ENCODE peak calls at places on chromosome 17, in six cellular contexts. H is K562, W is HepG2, D is H1, B is GM12891, C is GM12878. A is an unnamed sample.

GRCh38 chr17:60525347-60525623 is 757 bp downstream of the APPBP2 start:
- DNase-seq in H (peak), W (no peak), D (peak), B (no peak), C (no peak), A (no peak)

GRCh38 chr17:81819648-81820171 is 13.4 kb downstream of the MCRIP1 start:
- DNase-seq in H (no peak), W (no peak), D (no peak), B (no peak), C (no peak), A (no peak)

GRCh38 chr17:5354886-5355415 is 64.5 kb downstream of the NUP88 start:
- DNase-seq in H (no peak), W (no peak), D (no peak), B (no peak), C (no peak), A (no peak)

GRCh38 chr17:72287586-72287985 is 166.8 kb downstream of the SOX9 start:
- DNase-seq in H (no peak), W (no peak), D (no peak), B (no peak), C (no peak), A (no peak)

GRCh38 chr17:60080545-60080944 is 1.8 kb upstream of the HEATR6 start:
- DNase-seq in H (no peak), W (no peak), D (no peak), B (no peak), C (no peak), A (no peak)

GRCh38 chr17:48483004-48483403 is 47.8 kb downstream of the HOXB1 start:
- DNase-seq in H (no peak), W (no peak), D (no peak), B (no peak), C (no peak), A (no peak)

GRCh38 chr17:75517277-75517865 is 1.0 kb downstream of the TSEN54 start:
- DNase-seq in H (peak), W (no peak), D (no peak), B (no peak), C (no peak), A (no peak)

GRCh38 chr17:67679225-67679624 is 38.5 kb upstream of the NOL11 start:
- DNase-seq in H (no peak), W (no peak), D (no peak), B (no peak), C (no peak), A (no peak)

GRCh38 chr17:62899349-62899748 is 66.7 kb upstream of the TANC2 start:
- DNase-seq in H (no peak), W (no peak), D (no peak), B (no peak), C (no peak), A (no peak)

GRCh38 chr17:60073063-60073462 is 5.7 kb downstream of the HEATR6 start:
- DNase-seq in H (no peak), W (no peak), D (no peak), B (no peak), C (no peak), A (no peak)

GRCh38 chr17:1123397-1124237 is 56.2 kb downstream of the ABR start:
- DNase-seq in H (no peak), W (no peak), D (no peak), B (no peak), C (no peak), A (no peak)

GRCh38 chr17:11651089-11651488 is 52.8 kb downstream of the DNAH9 start:
- DNase-seq in H (no peak), W (no peak), D (no peak), B (no peak), C (no peak), A (no peak)

GRCh38 chr17:58535431-58535830 is 21.0 kb upstream of the MTMR4 start:
- DNase-seq in H (no peak), W (peak), D (no peak), B (no peak), C (no peak), A (no peak)

GRCh38 chr17:68356520-68356919 is 65.2 kb downstream of the ARSG start:
- DNase-seq in H (no peak), W (no peak), D (no peak), B (no peak), C (peak), A (no peak)

GRCh38 chr17:16639438-16639837 is 14.2 kb downstream of the ZNF624 start:
- DNase-seq in H (no peak), W (peak), D (no peak), B (no peak), C (no peak), A (no peak)

GRCh38 chr17:60231691-60232090 is 81.9 kb downstream of the CA4 start:
- DNase-seq in H (peak), W (no peak), D (no peak), B (no peak), C (no peak), A (no peak)

GRCh38 chr17:1764274-1764673 is 2.4 kb downstream of the SERPINF1 start:
- DNase-seq in H (no peak), W (no peak), D (no peak), B (no peak), C (no peak), A (no peak)

GRCh38 chr17:28760987-28761562 is 17.3 kb downstream of the TRAF4 start:
- DNase-seq in H (no peak), W (no peak), D (peak), B (no peak), C (no peak), A (no peak)

GRCh38 chr17:34487616-34488015 is 91.8 kb upstream of the TMEM132E start:
- DNase-seq in H (no peak), W (no peak), D (peak), B (no peak), C (no peak), A (no peak)

GRCh38 chr17:50196036-50196435 is 5.4 kb downstream of the COL1A1 start:
- DNase-seq in H (no peak), W (no peak), D (no peak), B (no peak), C (no peak), A (no peak)

GRCh38 chr17:50194441-50195195 is 6.8 kb downstream of the COL1A1 start:
- DNase-seq in H (no peak), W (no peak), D (no peak), B (no peak), C (no peak), A (no peak)

GRCh38 chr17:50198026-50198669 is 3.3 kb downstream of the COL1A1 start:
- DNase-seq in H (peak), W (peak), D (no peak), B (no peak), C (no peak), A (no peak)

GRCh38 chr17:50195196-50195865 is 6.1 kb downstream of the COL1A1 start:
- DNase-seq in H (no peak), W (no peak), D (no peak), B (no peak), C (no peak), A (no peak)

GRCh38 chr17:50196826-50197225 is 4.6 kb downstream of the COL1A1 start:
- DNase-seq in H (no peak), W (no peak), D (no peak), B (no peak), C (no peak), A (no peak)
- TF ChIP-seq POLR2AphosphoS5 in H (no peak), W (no peak), D (no peak), B (no peak), C (no peak), A (no peak)

DNA sequence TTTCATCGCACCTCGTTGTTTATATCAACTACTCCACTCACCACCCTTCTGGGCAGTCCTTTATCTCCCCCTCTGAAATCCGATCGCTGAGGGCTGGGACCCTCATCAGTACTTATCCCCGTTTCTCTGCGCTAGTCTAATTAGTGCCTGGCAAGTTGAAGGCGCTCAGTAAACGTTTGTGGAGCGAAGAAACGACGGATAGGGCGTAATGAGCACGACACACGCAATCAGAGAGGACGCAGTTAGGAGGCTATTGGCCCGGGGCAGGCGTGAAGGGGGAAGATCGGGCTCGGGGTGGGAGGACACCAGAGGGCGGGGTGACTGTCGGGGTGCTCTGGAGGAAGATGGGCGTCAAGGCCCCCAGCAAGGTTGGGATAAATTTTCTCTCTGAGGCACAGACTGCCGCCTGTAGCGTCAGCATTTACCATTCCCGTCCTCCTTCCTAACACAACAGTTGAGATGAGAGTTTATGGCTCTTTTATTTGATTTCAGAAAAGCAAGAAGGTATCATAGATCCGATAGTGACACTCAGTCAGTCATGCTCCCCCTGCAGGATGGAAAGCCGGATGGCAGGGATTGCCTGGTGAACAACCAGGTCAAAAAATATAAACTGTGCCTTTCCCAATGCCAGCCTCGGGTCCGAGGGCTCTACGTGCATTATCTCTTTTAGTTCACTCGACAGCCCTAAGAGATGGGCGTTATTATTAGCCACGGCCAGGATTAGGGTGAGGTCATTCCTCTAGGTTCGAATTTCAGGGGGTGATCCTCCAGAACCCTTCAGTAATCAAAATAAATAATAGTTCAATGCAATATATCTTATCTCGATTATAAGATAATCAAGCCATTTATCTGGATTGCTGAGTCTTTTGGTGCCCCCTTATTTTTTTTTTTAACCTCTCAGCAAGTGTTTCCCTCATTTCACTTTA is 9.5 kb upstream of the ARL4D start:
- DNase-seq in H (peak), W (peak), D (peak), B (no peak), C (no peak), A (peak)
- TF ChIP-seq POLR2A in H (no peak), W (no peak), D (no peak), B (no peak), C (peak), A (peak)

GRCh38 chr17:35872581-35872980 is 3.9 kb upstream of the HEATR9 start:
- DNase-seq in H (no peak), W (no peak), D (no peak), B (no peak), C (no peak), A (no peak)

GRCh38 chr17:35875439-35876139 is 4.6 kb downstream of the CCL5 start:
- DNase-seq in H (no peak), W (peak), D (no peak), B (no peak), C (peak), A (no peak)

GRCh38 chr17:35866356-35866950 is 2.2 kb downstream of the HEATR9 start:
- DNase-seq in H (no peak), W (peak), D (no peak), B (no peak), C (no peak), A (no peak)

GRCh38 chr17:35868791-35869190 is at the start of gene HEATR9:
- DNase-seq in H (no peak), W (no peak), D (no peak), B (no peak), C (no peak), A (no peak)

DNA sequence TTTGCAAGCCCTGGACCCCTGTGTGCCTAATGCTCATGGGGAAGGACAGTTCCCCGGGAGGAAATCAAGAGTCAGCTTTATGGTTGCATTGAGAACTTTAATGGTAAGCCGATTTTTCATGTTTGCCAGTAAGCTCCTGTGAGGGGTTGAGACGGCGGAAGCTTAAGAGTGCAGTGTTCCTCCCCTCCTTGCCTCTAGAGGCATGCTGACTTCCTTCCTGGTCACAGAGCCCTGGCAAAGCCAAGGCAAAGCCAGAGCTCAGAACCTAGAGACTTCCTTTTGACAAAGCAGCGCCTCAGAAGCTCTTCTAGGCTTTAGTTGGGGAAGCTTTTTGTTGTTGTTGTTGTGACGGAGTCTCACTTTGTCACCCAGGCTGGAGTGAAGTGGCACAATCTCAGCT is 2.7 kb upstream of the HEATR9 start:
- DNase-seq in H (no peak), W (no peak), D (no peak), B (no peak), C (no peak), A (no peak)
- TF ChIP-seq TAF1 in H (no peak), W (no peak), D (no peak), B (no peak), C (no peak), A (no peak)

GRCh38 chr17:17701112-17701511 is 19.9 kb downstream of the RAI1 start:
- DNase-seq in H (no peak), W (no peak), D (no peak), B (no peak), C (no peak), A (no peak)

GRCh38 chr17:17696871-17697633 is 15.8 kb downstream of the RAI1 start:
- DNase-seq in H (no peak), W (no peak), D (no peak), B (no peak), C (no peak), A (no peak)

GRCh38 chr17:17700251-17700969 is 19.2 kb downstream of the RAI1 start:
- DNase-seq in H (no peak), W (no peak), D (peak), B (no peak), C (no peak), A (no peak)

GRCh38 chr17:17698371-17698770 is 17.1 kb downstream of the RAI1 start:
- DNase-seq in H (no peak), W (no peak), D (no peak), B (no peak), C (no peak), A (no peak)

DNA sequence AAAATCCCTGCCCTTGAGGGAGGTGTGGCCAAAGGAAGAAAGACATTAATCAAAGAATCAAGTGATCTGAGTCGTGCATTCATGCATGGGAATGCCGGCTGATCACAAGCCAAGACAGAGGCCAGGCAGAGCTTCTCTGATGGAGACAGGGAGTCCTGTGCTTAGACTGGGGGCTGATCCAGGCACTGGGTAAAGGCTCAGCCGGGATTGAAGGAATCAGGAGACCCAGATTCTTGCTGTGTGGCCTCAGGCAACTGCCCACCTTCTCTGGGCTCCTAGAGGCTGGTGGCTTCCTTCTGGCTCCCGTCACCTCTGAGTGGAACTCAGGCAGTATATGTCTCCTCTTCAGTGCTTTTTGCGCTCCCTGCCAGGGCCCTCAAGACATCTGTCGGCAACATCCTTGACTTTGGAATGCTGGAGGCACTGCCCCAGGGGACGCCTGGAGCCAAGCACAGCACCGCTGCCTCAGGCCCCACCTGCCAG is 17.7 kb downstream of the RAI1 start:
- DNase-seq in H (no peak), W (no peak), D (no peak), B (no peak), C (no peak), A (no peak)
- TF ChIP-seq POLR2AphosphoS5 in H (no peak), W (no peak), D (no peak), B (no peak), C (no peak), A (no peak)

DNA sequence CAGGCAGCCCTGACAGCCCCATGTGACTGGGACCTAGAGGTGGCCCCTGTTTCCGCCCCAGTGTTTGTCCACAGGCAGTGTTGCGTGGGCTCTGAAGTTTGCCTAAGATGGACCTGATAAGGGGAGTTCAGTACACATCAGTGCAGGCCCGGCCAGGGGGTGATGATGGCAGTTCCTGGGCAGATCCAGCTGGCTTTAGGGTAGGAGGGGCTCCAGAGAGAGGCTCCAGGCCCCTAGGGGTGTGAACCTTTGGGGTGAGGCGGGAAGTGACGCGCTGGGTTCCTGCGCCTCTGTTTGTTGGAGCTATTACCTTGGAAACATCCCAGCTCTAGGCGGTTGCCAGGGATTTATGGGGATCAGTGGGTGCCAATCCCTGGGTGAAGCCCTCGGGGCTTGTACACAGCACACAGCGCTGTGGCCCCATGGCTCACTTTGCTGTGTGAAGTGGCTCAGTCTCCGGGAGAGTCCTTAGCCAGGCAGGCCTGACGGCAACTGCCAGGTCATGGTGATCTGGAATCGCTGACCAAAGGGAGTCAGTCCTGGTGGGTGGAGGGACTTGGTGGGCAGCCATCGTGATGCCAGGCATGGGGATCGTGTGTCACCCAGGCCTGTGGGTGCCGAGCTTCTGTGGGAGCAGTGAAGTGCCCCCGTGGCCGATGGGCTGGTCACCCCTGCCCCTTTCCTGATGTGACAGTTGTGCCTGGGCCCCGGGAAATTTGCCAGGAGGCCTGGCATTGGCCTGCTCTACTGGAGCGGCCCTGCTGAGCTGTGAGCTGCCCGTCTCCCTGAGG is 146.1 kb downstream of the SEC14L1 start:
- DNase-seq in H (peak), W (peak), D (no peak), B (no peak), C (no peak), A (no peak)
- TF ChIP-seq POLR2A in H (no peak), W (peak), D (no peak), B (no peak), C (no peak), A (no peak)

A was measured in GM12892.